ENCODE peak calls at places on chromosome 1, in four cellular contexts. K, X, V and Q are unnamed samples.

GRCh38 chr1:227880342-227880924 is 65.0 kb downstream of the PRSS38 start:
- DNase-seq in K (no peak), X (no peak), V (no peak), Q (no peak)

GRCh38 chr1:156910309-156910782 is 10.1 kb upstream of the LRRC71 start:
- DNase-seq in K (peak; percentile 43), X (peak; percentile 86), V (peak; percentile 23), Q (peak; percentile 82)

GRCh38 chr1:173112129-173112528 is 61.4 kb upstream of the TNFSF18 start:
- DNase-seq in K (no peak), X (no peak), V (no peak), Q (no peak)

GRCh38 chr1:9010781-9011323 is 15.4 kb downstream of the SLC2A7 start:
- DNase-seq in K (no peak), X (no peak), V (no peak), Q (no peak)

GRCh38 chr1:89701746-89702241 is 68.9 kb downstream of the LRRC8C start:
- DNase-seq in K (no peak), X (peak; percentile 18), V (no peak), Q (no peak)

GRCh38 chr1:116529199-116529616 is 41.6 kb downstream of the CD58 start:
- DNase-seq in K (no peak), X (no peak), V (no peak), Q (no peak)

GRCh38 chr1:19754482-19754881 is 45.2 kb downstream of the TMCO4 start:
- DNase-seq in K (no peak), X (no peak), V (no peak), Q (no peak)

GRCh38 chr1:234782057-234782800 is 172.3 kb upstream of the IRF2BP2 start:
- DNase-seq in K (no peak), X (no peak), V (no peak), Q (no peak)

GRCh38 chr1:19065526-19066247 is 109.2 kb upstream of the IFFO2 start:
- DNase-seq in K (no peak), X (no peak), V (no peak), Q (no peak)

GRCh38 chr1:921011-921837 is 2.5 kb upstream of the SAMD11 start:
- DNase-seq in K (peak; percentile 71), X (peak; percentile 91), V (peak; percentile 60), Q (peak; percentile 75)

GRCh38 chr1:108824051-108824450 is 32.8 kb downstream of the AKNAD1 start:
- DNase-seq in K (no peak), X (no peak), V (no peak), Q (no peak)

GRCh38 chr1:47104816-47105215 is 32.4 kb upstream of the CYP4A22 start:
- DNase-seq in K (no peak), X (no peak), V (no peak), Q (no peak)

GRCh38 chr1:53637726-53638640 is 101.0 kb downstream of the GLIS1 start:
- DNase-seq in K (no peak), X (no peak), V (no peak), Q (no peak)

GRCh38 chr1:94038511-94038910 is 82.4 kb downstream of the ABCA4 start:
- DNase-seq in K (no peak), X (no peak), V (no peak), Q (no peak)

GRCh38 chr1:40404670-40405462 is 31.3 kb downstream of the SMAP2 start:
- DNase-seq in K (peak; percentile 54), X (peak; percentile 56), V (peak; percentile 60), Q (no peak)

DNA sequence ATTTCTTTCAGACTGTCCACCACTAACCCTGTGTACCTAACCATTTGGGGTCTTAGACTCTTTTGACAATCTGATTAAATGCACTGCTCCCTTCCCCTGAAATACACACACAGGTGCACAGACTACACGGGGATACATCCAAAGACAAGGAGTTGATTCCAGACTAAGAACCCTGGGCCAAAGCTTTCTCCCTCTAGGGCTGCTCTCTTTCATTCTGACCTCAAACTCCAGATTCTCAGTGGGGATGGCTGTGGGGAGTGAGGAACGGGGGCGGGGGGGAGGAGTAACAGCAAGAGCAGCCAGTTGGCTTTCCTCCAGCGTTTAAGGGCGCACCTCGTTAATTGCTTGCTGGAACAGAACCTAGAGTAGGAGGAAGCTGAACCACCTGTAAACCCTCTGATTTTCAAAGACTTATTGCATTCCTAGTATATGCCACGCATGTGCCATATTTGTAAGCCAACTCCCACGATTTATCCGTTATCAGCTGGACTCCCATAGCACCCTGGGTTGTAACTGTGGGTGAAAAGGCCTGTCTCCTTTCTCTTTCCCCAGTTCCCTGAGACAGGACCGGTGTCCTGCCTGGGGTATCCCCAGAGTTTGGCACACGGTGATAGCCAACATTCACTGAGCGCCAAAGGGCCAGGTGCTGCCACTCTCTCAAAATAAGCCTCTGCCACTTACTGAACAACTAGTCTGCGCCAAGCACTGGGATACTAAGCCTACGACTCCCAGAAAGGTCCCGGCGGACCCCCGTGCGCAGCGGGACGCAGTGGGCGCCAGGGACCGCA is 904 bp downstream of the MTHFR start:
- DNase-seq in K (no peak), X (peak; percentile 53), V (no peak), Q (no peak)
- TF ChIP-seq NR3C1 in K (no peak), X (no peak), V (no peak), Q (no peak)

GRCh38 chr1:219066631-219067349 is 106.9 kb upstream of the LYPLAL1 start:
- DNase-seq in K (peak; percentile 77), X (no peak), V (no peak), Q (no peak)
- TF ChIP-seq NR3C1 in K (no peak), X (no peak), V (no peak), Q (no peak)

DNA sequence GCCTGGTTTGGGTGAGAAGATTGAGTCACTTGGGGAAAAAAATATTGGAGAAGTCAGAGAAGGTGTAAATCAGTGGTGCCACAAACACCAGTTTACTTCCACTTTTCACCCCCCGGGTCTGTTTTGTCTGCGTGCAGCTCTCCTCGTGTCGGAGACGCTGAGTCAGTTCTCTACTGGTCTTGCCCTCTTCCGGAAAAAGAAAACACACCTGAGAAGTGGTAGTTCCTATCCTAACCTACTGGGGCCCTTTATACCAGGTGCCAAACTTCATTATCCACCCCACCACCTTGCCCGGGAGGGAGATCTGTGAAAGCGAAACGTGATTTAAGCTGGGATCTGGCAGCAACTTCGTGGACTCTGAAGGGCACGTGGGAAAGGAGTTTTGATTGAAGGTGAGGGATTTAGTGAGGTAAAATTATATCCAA is 855 bp upstream of the IVNS1ABP start:
- DNase-seq in K (peak; percentile 42), X (peak; percentile 26), V (no peak), Q (no peak)
- TF ChIP-seq NR3C1 in K (no peak), X (no peak), V (no peak), Q (no peak)

GRCh38 chr1:228968841-228969606 is 233.7 kb downstream of the RHOU start:
- DNase-seq in K (no peak), X (no peak), V (no peak), Q (no peak)
- TF ChIP-seq NR3C1 in K (no peak), X (no peak), V (no peak), Q (no peak)